ENCODE peak calls at places on chromosomes 4 and X, in four cellular contexts. K is HFF-Myc, G is ascending aorta, X is AG10803. D is an unnamed sample.

GRCh38 chr4:120977435-120977997 is 55.0 kb upstream of the PRDM5 start:
- DNase-seq in K (peak; percentile 22), G (no peak), X (peak; percentile 74), D (peak; percentile 10)

GRCh38 chrX:132092439-132093065 is 35.3 kb downstream of the FRMD7 start:
- DNase-seq in K (peak; percentile 12), G (no peak), X (peak; percentile 63), D (peak; percentile 52)

GRCh38 chr4:158783775-158784174 is 14.9 kb downstream of the FNIP2 start:
- DNase-seq in K (no peak), G (no peak), X (peak; percentile 60), D (no peak)

GRCh38 chr4:40254961-40255721 is 58.3 kb downstream of the RHOH start:
- DNase-seq in K (peak; percentile 25), G (no peak), X (peak; percentile 39), D (no peak)

GRCh38 chr4:81786063-81786763 is 314.5 kb upstream of the RASGEF1B start:
- DNase-seq in K (no peak), G (no peak), X (no peak), D (no peak)

GRCh38 chrX:53262918-53263394 is 18.4 kb downstream of the IQSEC2 start:
- DNase-seq in K (no peak), G (no peak), X (peak; percentile 72), D (peak; percentile 50)

GRCh38 chrX:129980043-129980442 is 2.4 kb upstream of the BCORL1 start:
- DNase-seq in K (no peak), G (no peak), X (no peak), D (no peak)

GRCh38 chr4:102627831-102628523 is 126.8 kb downstream of the NFKB1 start:
- DNase-seq in K (peak; percentile 22), G (no peak), X (no peak), D (peak; percentile 21)

GRCh38 chrX:115892787-115893671 is 277.5 kb upstream of the AGTR2 start:
- DNase-seq in K (no peak), G (no peak), X (no peak), D (no peak)

GRCh38 chr4:39410415-39410814 is 3.7 kb downstream of the KLB start:
- DNase-seq in K (no peak), G (no peak), X (peak; percentile 2), D (no peak)

GRCh38 chrX:104250470-104250869 is 4.3 kb downstream of the ESX1 start:
- DNase-seq in K (no peak), G (no peak), X (no peak), D (no peak)

GRCh38 chrX:68536884-68537283 is 38.0 kb downstream of the YIPF6 start:
- DNase-seq in K (no peak), G (no peak), X (no peak), D (no peak)

GRCh38 chr4:149896428-149896827 is 80.8 kb upstream of the IQCM start:
- DNase-seq in K (peak; percentile 27), G (no peak), X (peak; percentile 62), D (peak; percentile 44)

GRCh38 chrX:103913356-103914020 is 48.9 kb upstream of the TMSB15B start:
- DNase-seq in K (no peak), G (no peak), X (peak; percentile 11), D (no peak)

GRCh38 chr4:6071191-6071958 is 53.1 kb upstream of the C4orf50 start:
- DNase-seq in K (no peak), G (no peak), X (no peak), D (no peak)

GRCh38 chr4:3406021-3406420 is 35.7 kb upstream of the HGFAC start:
- DNase-seq in K (no peak), G (no peak), X (no peak), D (no peak)

GRCh38 chr4:25712611-25713010 is 57.0 kb downstream of the SLC34A2 start:
- DNase-seq in K (no peak), G (no peak), X (no peak), D (no peak)

GRCh38 chr4:24496597-24496996 is 87.8 kb downstream of the DHX15 start:
- DNase-seq in K (no peak), G (no peak), X (no peak), D (no peak)

GRCh38 chr4:108008721-108009120 is 19.0 kb downstream of the HADH start:
- DNase-seq in K (no peak), G (no peak), X (peak; percentile 70), D (no peak)

GRCh38 chr4:119906277-119906676 is 160.4 kb downstream of the MAD2L1 start:
- DNase-seq in K (no peak), G (no peak), X (no peak), D (no peak)

GRCh38 chr4:83248486-83248885 is 36.1 kb downstream of the COQ2 start:
- DNase-seq in K (no peak), G (no peak), X (no peak), D (peak; percentile 19)

GRCh38 chr4:124631760-124632159 is 80.8 kb downstream of the ANKRD50 start:
- DNase-seq in K (peak; percentile 94), G (no peak), X (peak; percentile 88), D (peak; percentile 60)

GRCh38 chrX:108022491-108023089 is 22.3 kb upstream of the VSIG1 start:
- DNase-seq in K (no peak), G (no peak), X (no peak), D (no peak)

GRCh38 chrX:15849555-15849954 is 5.1 kb downstream of the AP1S2 start:
- DNase-seq in K (no peak), G (no peak), X (no peak), D (peak; percentile 24)
- TF ChIP-seq CTCF in K (peak; percentile 26), G (no peak), X (peak; percentile 40), D (no peak)

GRCh38 chr4:101169044-101170014 is 178.0 kb downstream of the PPP3CA start:
- DNase-seq in K (peak; percentile 59), G (no peak), X (peak; percentile 57), D (peak; percentile 58)
- TF ChIP-seq CTCF in K (peak; percentile 70), G (peak; percentile 44), X (peak; percentile 71), D (peak; percentile 58)

GRCh38 chr4:78311306-78311705 is 240.3 kb upstream of the ANXA3 start:
- DNase-seq in K (no peak), G (no peak), X (no peak), D (no peak)
- TF ChIP-seq CTCF in K (no peak), G (no peak), X (peak; percentile 8), D (no peak)

GRCh38 chr4:145776208-145776607 is 96.3 kb downstream of the C4orf51 start:
- DNase-seq in K (no peak), G (no peak), X (no peak), D (no peak)

GRCh38 chr4:145774473-145774872 is 94.5 kb downstream of the C4orf51 start:
- DNase-seq in K (no peak), G (no peak), X (no peak), D (no peak)

GRCh38 chr4:145773581-145774234 is 93.8 kb downstream of the C4orf51 start:
- DNase-seq in K (no peak), G (no peak), X (no peak), D (no peak)

GRCh38 chr4:145772347-145772746 is 92.4 kb downstream of the C4orf51 start:
- DNase-seq in K (no peak), G (no peak), X (no peak), D (no peak)

GRCh38 chr4:145775406-145775805 is 95.5 kb downstream of the C4orf51 start:
- DNase-seq in K (no peak), G (no peak), X (no peak), D (no peak)
- TF ChIP-seq CTCF in K (no peak), G (no peak), X (no peak), D (no peak)

GRCh38 chrX:97984641-97985040 is 1100.9 kb downstream of the RPA4 start:
- DNase-seq in K (no peak), G (no peak), X (no peak), D (no peak)
- TF ChIP-seq CTCF in K (no peak), G (no peak), X (no peak), D (no peak)

GRCh38 chr4:140368686-140369085 is 4.8 kb upstream of the SCOC start:
- DNase-seq in K (no peak), G (no peak), X (no peak), D (no peak)
- TF ChIP-seq CTCF in K (no peak), G (no peak), X (no peak), D (no peak)